ENCODE peak calls at places on chromosome 7, in nine cellular contexts. T is heart left ventricle, H is IMR-90, D is uterus, N is A549, B is spleen, J is tibial nerve, L is Peyer's patch, X is right lobe of liver. G is an unnamed sample.

GRCh38 chr7:119105381-119105780 is 880.9 kb downstream of the ANKRD7 start:
- DNase-seq in T (no peak), H (no peak), D (no peak), N (no peak), B (no peak), J (no peak), L (no peak), X (no peak), G (no peak)

GRCh38 chr7:24898691-24899090 is 81.3 kb downstream of the OSBPL3 start:
- DNase-seq in T (no peak), H (peak; percentile 61), D (no peak), N (no peak), B (no peak), J (no peak), L (no peak), X (no peak), G (no peak)

GRCh38 chr7:108268200-108268820 is 138.1 kb upstream of the LAMB4 start:
- DNase-seq in T (no peak), H (peak; percentile 8), D (no peak), N (no peak), B (no peak), J (no peak), L (no peak), X (no peak), G (no peak)

GRCh38 chr7:139918488-139918887 is 89.4 kb downstream of the TBXAS1 start:
- DNase-seq in T (peak; percentile 56), H (no peak), D (peak; percentile 42), N (no peak), B (no peak), J (no peak), L (no peak), X (no peak), G (peak; percentile 18)

GRCh38 chr7:148856035-148856881 is 27.8 kb downstream of the EZH2 start:
- DNase-seq in T (peak; percentile 26), H (peak; percentile 28), D (no peak), N (peak; percentile 52), B (no peak), J (peak; percentile 29), L (peak; percentile 82), X (no peak), G (peak; percentile 15)

GRCh38 chr7:98619450-98620321 is 2.6 kb downstream of the NPTX2 start:
- DNase-seq in T (peak; percentile 54), H (peak; percentile 1), D (no peak), N (peak; percentile 33), B (no peak), J (no peak), L (no peak), X (peak; percentile 88), G (no peak)

GRCh38 chr7:148107741-148108140 is 482.8 kb upstream of the C7orf33 start:
- DNase-seq in T (no peak), H (no peak), D (no peak), N (no peak), B (no peak), J (no peak), L (no peak), X (no peak), G (no peak)

GRCh38 chr7:45569290-45569685 is 4.9 kb upstream of the ADCY1 start:
- DNase-seq in T (no peak), H (no peak), D (no peak), N (no peak), B (no peak), J (no peak), L (no peak), X (no peak), G (no peak)

GRCh38 chr7:27193335-27194001 is 6.4 kb downstream of the HOXA13 start:
- DNase-seq in T (no peak), H (no peak), D (no peak), N (no peak), B (peak; percentile 34), J (no peak), L (no peak), X (no peak), G (no peak)

GRCh38 chr7:27191081-27191715 is 6.2 kb upstream of the HOXA11 start:
- DNase-seq in T (no peak), H (no peak), D (no peak), N (no peak), B (no peak), J (no peak), L (no peak), X (peak; percentile 10), G (no peak)

GRCh38 chr7:27192546-27193334 is 7.2 kb downstream of the HOXA13 start:
- DNase-seq in T (no peak), H (no peak), D (peak; percentile 57), N (no peak), B (peak; percentile 83), J (no peak), L (no peak), X (peak; percentile 47), G (no peak)

GRCh38 chr7:27190284-27190748 is 5.3 kb upstream of the HOXA11 start:
- DNase-seq in T (no peak), H (no peak), D (no peak), N (no peak), B (no peak), J (no peak), L (no peak), X (no peak), G (no peak)

GRCh38 chr7:27191716-27192545 is 6.9 kb upstream of the HOXA11 start:
- DNase-seq in T (no peak), H (no peak), D (peak; percentile 56), N (no peak), B (no peak), J (no peak), L (no peak), X (peak; percentile 53), G (peak; percentile 82)
- TF ChIP-seq CTCF in T (no peak), H (no peak), D (no peak), N (no peak), B (no peak), J (no peak), L (no peak), X (no peak), G (no peak)

DNA sequence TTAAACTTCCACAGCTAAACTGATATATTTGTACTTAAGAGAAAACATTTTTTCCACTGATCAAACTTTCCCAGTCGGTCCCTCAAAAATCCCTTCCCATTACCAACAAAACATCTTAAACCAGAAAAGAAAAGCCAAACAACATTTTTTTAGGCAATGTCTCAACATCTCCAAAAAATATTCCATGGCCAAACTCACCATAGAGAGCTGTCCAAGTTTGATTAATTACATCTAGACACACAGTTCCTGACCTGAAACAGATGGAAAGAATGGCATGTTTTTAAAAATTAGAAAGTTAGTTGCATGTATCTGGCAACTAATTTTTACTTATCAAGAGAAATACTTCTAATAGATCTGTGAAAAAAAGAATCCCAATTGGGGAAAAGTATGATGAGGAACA is 95.4 kb downstream of the UBE2H start:
- DNase-seq in T (no peak), H (no peak), D (no peak), N (no peak), B (no peak), J (no peak), L (no peak), X (no peak), G (no peak)
- H3K27ac ChIP-seq in T (no peak overlapping the region), H (no peak overlapping the region), D (peak overlapping the region; percentile 50), N (no peak overlapping the region), B (no peak overlapping the region), J (no peak overlapping the region), L (no peak overlapping the region), X (no peak overlapping the region), G (no peak overlapping the region)

GRCh38 chr7:129951076-129952011 is 1.4 kb downstream of the UBE2H start:
- DNase-seq in T (peak; percentile 48), H (no peak), D (no peak), N (no peak), B (no peak), J (peak; percentile 45), L (peak; percentile 57), X (no peak), G (no peak)

GRCh38 chr7:129950191-129950940 is 2.4 kb downstream of the UBE2H start:
- DNase-seq in T (no peak), H (no peak), D (no peak), N (no peak), B (no peak), J (no peak), L (peak; percentile 43), X (no peak), G (no peak)

GRCh38 chr7:129955993-129956543 is 3.3 kb upstream of the UBE2H start:
- DNase-seq in T (no peak), H (no peak), D (no peak), N (no peak), B (no peak), J (no peak), L (no peak), X (peak; percentile 16), G (no peak)

GRCh38 chr7:129952164-129952652 is 552 bp downstream of the UBE2H start:
- DNase-seq in T (peak; percentile 51), H (no peak), D (peak; percentile 41), N (peak; percentile 51), B (no peak), J (no peak), L (peak; percentile 77), X (peak; percentile 81), G (peak; percentile 55)

DNA sequence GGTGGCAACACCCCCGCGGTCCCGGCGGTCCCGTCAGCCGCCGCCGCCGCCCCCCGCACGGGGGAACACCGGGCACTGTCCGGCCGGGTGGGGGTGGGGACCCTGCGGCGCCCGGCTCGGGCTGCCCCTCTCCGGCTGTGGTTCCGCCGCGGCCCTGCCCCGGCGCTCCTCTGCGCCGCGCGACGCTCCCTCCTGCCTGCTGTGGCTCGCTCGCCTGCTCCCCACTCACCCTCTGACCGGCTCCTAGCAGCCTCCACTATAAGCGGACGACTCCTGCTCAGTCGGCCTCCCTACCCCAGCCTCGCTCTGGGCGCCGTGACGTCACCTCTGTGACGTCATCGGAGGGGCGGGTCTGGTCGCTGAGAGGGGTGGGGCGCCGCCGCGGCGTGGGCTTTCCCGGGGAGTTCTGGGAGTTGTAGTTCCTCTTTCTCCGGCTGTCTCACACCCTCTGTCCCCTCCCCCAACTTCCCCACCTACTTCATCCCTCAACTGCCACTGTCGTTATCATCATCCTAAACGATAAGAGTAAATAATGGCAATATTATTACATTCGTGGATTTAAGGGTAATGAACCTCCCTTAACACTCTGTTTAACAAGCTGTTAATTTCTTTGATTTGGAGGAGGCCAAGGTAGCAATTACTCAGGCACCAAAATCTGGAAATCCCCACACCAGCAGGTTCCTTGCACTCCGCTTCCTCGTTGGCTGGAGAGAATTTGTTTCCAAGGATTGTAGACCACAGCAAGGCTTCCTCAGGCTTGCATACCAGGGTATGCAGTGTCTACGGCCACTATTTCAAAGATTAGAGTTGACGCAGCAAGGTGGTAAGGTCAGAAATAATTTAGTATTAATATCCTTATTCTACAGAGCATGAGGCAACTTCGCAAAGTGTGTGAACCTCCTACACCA is at the start of gene UBE2H:
- DNase-seq in T (peak; percentile 93), H (peak; percentile 90), D (peak; percentile 93), N (peak; percentile 92), B (peak; percentile 97), J (peak; percentile 94), L (peak; percentile 96), X (peak; percentile 95), G (peak; percentile 88)
- TF ChIP-seq POLR2A in T (peak; percentile 98), H (peak; percentile 85), D (peak; percentile 100), N (peak; percentile 81), B (peak; percentile 63), J (peak; percentile 95), L (peak; percentile 98), X (peak; percentile 94), G (peak; percentile 100)

DNA sequence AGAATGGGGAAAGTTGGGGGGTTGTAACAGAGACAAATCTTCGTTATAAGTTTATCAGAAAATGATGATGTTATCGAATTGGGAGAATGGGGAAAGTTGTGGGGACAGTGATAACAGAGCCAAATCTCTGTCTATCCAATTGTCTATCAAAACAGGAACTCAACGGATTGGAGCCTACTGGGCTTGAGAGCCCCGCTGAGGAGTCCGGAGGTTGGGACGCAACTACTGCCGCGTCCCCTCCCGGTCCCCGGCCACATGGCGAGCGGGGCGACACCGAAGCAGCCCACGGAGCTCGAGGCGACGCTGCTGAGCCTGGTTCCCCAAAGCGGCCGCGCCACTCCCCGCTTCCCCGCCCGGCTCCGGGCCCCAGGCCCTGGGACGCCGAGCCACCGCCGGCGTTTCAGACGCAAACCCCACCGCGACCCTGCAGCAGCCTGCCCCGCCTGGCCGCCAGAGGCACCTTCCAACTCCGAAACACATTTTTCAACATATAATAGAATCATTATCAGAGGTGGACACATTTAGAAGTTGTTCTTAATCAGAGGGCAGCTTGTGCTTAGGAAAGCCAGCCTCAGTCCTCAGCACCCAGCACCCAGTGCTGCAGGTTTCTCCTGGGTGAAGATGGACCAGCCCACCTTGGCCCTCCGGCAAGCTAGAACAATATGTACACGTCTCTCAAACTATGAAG is 13.8 kb upstream of the RALA start:
- DNase-seq in T (peak; percentile 39), H (no peak), D (no peak), N (no peak), B (peak; percentile 80), J (no peak), L (no peak), X (no peak), G (no peak)
- TF ChIP-seq CTCF in T (no peak), H (no peak), D (no peak), N (no peak), B (no peak), J (no peak), L (no peak), X (no peak), G (no peak)

G was measured in gastrocnemius medialis.